ENCODE peak calls at places on chromosomes 4 and X, in four cellular contexts. I is stimulated activated CD8-positive, alpha-beta memory T cell treated with anti-CD3 and anti-CD28 coated beads, Interleukin-4, amount 100 ng/mL, for 24 hours; X is GM12865; U is breast epithelium. M is an unnamed sample.

GRCh38 chrX:155334486-155335316 is at the start of gene CLIC2:
- DNase-seq in X (peak), U (no peak), I (no peak), M (no peak)

GRCh38 chrX:150158554-150159332 is 204.4 kb upstream of the MAMLD1 start:
- DNase-seq in U (no peak), I (no peak), X (no peak), M (no peak)

GRCh38 chr4:152369903-152370296 is 166.0 kb downstream of the FBXW7 start:
- DNase-seq in X (no peak), U (no peak), I (no peak), M (no peak)

GRCh38 chr4:16573181-16573580 is 325.3 kb downstream of the LDB2 start:
- DNase-seq in U (no peak), X (no peak), I (no peak), M (no peak)

GRCh38 chr4:115108850-115109249 is 4.6 kb downstream of the NDST4 start:
- DNase-seq in U (no peak), X (no peak), I (no peak), M (no peak)

GRCh38 chr4:144750348-144750747 is 104.4 kb downstream of the HHIP start:
- DNase-seq in U (no peak), X (no peak), I (no peak), M (no peak)

GRCh38 chr4:73944061-73944875 is 37.6 kb downstream of the PF4 start:
- DNase-seq in U (peak), X (no peak), I (no peak), M (peak)

GRCh38 chrX:20056704-20057103 is 60.0 kb downstream of the MAP7D2 start:
- DNase-seq in U (no peak), X (no peak), I (no peak), M (no peak)

GRCh38 chrX:154046262-154046771 is 26.6 kb upstream of the IRAK1 start:
- DNase-seq in U (peak), X (no peak), I (no peak), M (no peak)

M was measured in omental fat pad.